ENCODE peak calls at places on chromosomes 11 and 22, in seven cellular contexts. G is hepatocyte, E is spleen, N is colonic mucosa, T is AG09309, L is neural progenitor cell, K is RWPE1. W is an unnamed sample.

GRCh38 chr22:43953988-43954771 is 1.1 kb upstream of the SAMM50 start:
- DNase-seq in G (no peak), E (no peak), N (no peak), T (no peak), L (no peak), K (no peak), W (no peak)

GRCh38 chr11:60717956-60718355 is 6.6 kb upstream of the MS4A18 start:
- DNase-seq in G (no peak), E (no peak), N (no peak), T (no peak), L (no peak), K (no peak), W (peak; percentile 33)

GRCh38 chr11:107397357-107397756 is 60.3 kb downstream of the CWF19L2 start:
- DNase-seq in G (peak; percentile 40), E (no peak), N (no peak), T (no peak), L (peak; percentile 42), K (peak; percentile 39), W (no peak)

GRCh38 chr11:64036081-64037026 is 623 bp downstream of the FLRT1 start:
- DNase-seq in G (peak; percentile 60), E (no peak), N (no peak), T (no peak), L (peak; percentile 52), K (no peak), W (no peak)

GRCh38 chr11:70233511-70233919 is 30.4 kb downstream of the FADD start:
- DNase-seq in G (peak; percentile 58), E (no peak), N (no peak), T (peak; percentile 45), L (no peak), K (peak; percentile 97), W (no peak)

GRCh38 chr11:13440100-13440855 is 22.7 kb downstream of the BTBD10 start:
- DNase-seq in G (peak; percentile 34), E (no peak), N (peak; percentile 39), T (peak; percentile 87), L (no peak), K (peak; percentile 81), W (no peak)

GRCh38 chr22:30444632-30445437 is 19.3 kb downstream of the MTFP1 start:
- DNase-seq in G (peak; percentile 72), E (no peak), N (peak; percentile 49), T (no peak), L (peak; percentile 82), K (peak; percentile 65), W (peak; percentile 48)

GRCh38 chr11:99739464-99740089 is 718.8 kb downstream of the CNTN5 start:
- DNase-seq in G (peak; percentile 56), E (no peak), N (no peak), T (no peak), L (peak; percentile 59), K (peak; percentile 34), W (no peak)

GRCh38 chr11:8863838-8864237 is 47.2 kb upstream of the AKIP1 start:
- DNase-seq in G (no peak), E (no peak), N (no peak), T (no peak), L (no peak), K (no peak), W (no peak)

GRCh38 chr11:61971177-61972111 is 4.0 kb upstream of the FTH1 start:
- DNase-seq in G (peak; percentile 97), E (peak; percentile 93), N (peak; percentile 97), T (peak; percentile 97), L (peak; percentile 94), K (peak; percentile 84), W (peak; percentile 99)

GRCh38 chr22:20881231-20881630 is 22.4 kb downstream of the SNAP29 start:
- DNase-seq in G (no peak), E (no peak), N (no peak), T (no peak), L (no peak), K (no peak), W (no peak)

GRCh38 chr11:102664001-102664752 is 39.0 kb upstream of the MMP20 start:
- DNase-seq in G (no peak), E (no peak), N (no peak), T (no peak), L (peak; percentile 20), K (no peak), W (no peak)

GRCh38 chr11:7480132-7480531 is 5.2 kb upstream of the OLFML1 start:
- DNase-seq in G (no peak), E (no peak), N (no peak), T (peak; percentile 42), L (no peak), K (no peak), W (no peak)

GRCh38 chr11:65609236-65609635 is 4.8 kb downstream of the MAP3K11 start:
- DNase-seq in G (no peak), E (no peak), N (no peak), T (no peak), L (no peak), K (no peak), W (no peak)

GRCh38 chr22:29215012-29215860 is 9.5 kb downstream of the EMID1 start:
- DNase-seq in G (no peak), E (peak; percentile 66), N (no peak), T (no peak), L (no peak), K (no peak), W (peak; percentile 58)

DNA sequence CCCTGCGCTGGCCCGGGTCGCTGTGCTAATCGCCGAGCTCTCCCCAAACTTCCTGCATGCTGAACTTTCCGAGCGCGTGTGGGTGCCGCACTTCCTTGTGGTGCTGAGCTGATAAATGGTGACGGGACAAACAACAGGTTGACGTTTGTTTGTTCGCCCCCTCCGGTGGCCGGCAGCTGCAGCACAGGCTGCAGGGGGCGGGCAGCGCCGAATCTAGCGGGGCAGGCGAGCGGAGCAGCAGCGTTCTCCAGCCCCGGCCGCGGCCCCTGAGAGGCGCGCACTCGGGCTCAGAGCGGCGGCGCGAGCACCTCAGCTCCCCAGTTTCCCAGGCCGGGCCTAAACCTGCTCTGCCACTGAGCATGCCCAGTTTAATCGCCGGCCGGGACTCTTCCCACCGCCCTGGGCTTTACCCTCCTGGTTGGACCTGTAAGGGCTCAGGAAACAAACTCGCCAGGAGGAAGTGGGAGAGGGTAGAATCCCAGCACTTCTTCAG is at the start of gene PDGFD:
- DNase-seq in G (peak; percentile 84), E (peak; percentile 88), N (peak; percentile 34), T (no peak), L (peak; percentile 93), K (peak; percentile 16), W (peak; percentile 43)
- TF ChIP-seq CTCF in G (peak; percentile 56), E (peak; percentile 47), N (no peak), T (no peak), L (peak; percentile 64), K (peak; percentile 8), W (no peak)

GRCh38 chr11:5892908-5893307 is at the start of gene OR52E5:
- DNase-seq in G (no peak), E (no peak), N (no peak), T (no peak), L (no peak), K (no peak), W (no peak)

GRCh38 chr11:5887172-5887571 is 5.8 kb upstream of the OR52E5 start:
- DNase-seq in G (no peak), E (no peak), N (no peak), T (no peak), L (no peak), K (no peak), W (no peak)

DNA sequence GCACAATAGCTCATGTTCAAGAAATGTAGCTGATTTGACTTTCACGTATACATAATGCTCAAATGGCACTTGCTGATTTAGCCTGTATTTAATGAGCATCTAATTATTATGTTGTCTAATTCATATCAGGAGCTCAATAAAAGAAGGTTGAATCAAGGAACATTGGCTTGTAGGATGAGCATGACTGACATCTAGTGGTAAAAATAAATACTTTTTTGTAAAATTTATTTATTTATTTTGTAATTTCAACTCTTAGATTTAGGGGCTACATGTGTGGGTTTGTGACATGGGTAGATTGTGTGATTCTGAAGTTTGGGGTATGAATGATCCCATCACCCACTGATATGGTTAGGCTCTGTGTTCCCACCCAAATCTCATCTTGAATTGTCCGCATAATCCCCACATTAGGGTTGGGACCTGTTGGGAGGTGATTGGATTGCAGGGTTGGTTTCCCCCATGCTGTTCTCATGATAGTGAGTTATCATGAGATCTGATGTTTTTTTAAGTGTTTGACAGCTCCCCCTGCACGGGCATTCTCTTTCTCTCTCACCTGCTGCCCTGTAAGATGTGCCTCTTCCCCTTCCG is 1.7 kb upstream of the OR52E5 start:
- DNase-seq in G (no peak), E (no peak), N (no peak), T (no peak), L (no peak), K (no peak), W (no peak)
- TF ChIP-seq CTCF in G (peak; percentile 62), E (peak; percentile 16), N (no peak), T (peak; percentile 43), L (peak; percentile 57), K (peak; percentile 35), W (no peak)

DNA sequence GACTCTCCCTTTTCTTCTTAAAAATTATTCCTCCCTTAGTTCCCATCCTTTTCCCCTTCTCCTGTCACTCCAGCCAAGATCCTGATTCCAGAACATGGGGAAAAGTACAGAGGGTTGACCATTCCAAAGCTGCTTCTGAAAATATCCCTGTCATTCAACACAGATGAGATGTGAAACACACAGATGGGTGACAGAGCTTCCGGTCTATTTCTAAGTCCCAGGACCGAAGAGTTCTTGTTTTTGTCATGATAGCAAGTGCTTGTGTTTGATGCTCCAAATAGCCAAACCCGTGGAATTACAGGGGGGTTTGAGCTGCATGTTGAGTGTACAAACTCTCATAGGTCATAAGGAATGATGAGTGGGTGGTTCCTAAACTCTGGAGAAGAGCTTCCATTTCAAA is 57.9 kb downstream of the PARVA start:
- DNase-seq in G (no peak), E (no peak), N (no peak), T (no peak), L (no peak), K (no peak), W (no peak)
- TF ChIP-seq CTCF in G (no peak), E (no peak), N (no peak), T (no peak), L (no peak), K (no peak), W (no peak)

GRCh38 chr11:111999111-111999510 is 26.1 kb upstream of the DLAT start:
- DNase-seq in G (no peak), E (no peak), N (no peak), T (no peak), L (no peak), K (no peak), W (no peak)

GRCh38 chr11:112005422-112006094 is 19.6 kb upstream of the DLAT start:
- DNase-seq in G (no peak), E (no peak), N (peak; percentile 81), T (no peak), L (no peak), K (no peak), W (no peak)

GRCh38 chr11:112000703-112001102 is 24.5 kb upstream of the DLAT start:
- DNase-seq in G (no peak), E (no peak), N (no peak), T (no peak), L (no peak), K (no peak), W (no peak)

GRCh38 chr11:112002491-112003216 is 22.6 kb upstream of the DLAT start:
- DNase-seq in G (no peak), E (no peak), N (no peak), T (no peak), L (no peak), K (no peak), W (no peak)

DNA sequence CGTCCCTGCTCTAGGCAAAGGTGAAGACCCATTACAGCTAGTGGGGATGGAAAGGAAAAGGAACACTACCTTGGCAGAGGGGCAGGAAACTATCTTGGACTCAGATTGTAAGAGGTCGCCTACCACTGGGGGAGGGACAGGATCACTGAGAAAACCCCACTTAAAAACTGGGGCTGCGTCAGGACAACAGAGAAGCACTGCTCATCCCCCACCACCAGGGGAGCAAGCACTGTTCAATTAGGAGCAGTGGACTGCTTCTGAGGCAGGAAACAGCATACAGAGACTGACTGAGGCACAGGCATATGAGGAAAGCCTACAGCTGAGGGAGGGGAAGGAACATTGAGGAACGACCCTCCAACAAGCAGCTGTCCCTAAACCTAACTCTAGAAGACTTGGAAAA is 20.8 kb upstream of the DLAT start:
- DNase-seq in G (no peak), E (no peak), N (no peak), T (no peak), L (no peak), K (peak; percentile 25), W (no peak)
- TF ChIP-seq CTCF in G (peak; percentile 8), E (peak; percentile 46), N (no peak), T (peak; percentile 48), L (peak; percentile 47), K (no peak), W (no peak)

W was measured in upper lobe of left lung.